ENCODE peak calls at places on chromosomes 12 and 14, in six cellular contexts. C is A673; X is naive thymus-derived CD8-positive, alpha-beta T cell; E is NCI-H146; F is iPS DF 19.7; R is NCI-H446. L is an unnamed sample.

GRCh38 chr12:118220697-118221096 is 84.8 kb downstream of the PEBP1 start:
- DNase-seq in X (no peak), E (no peak), C (peak), F (no peak), R (no peak), L (no peak)

GRCh38 chr12:46546634-46547273 is 174.2 kb upstream of the SLC38A2 start:
- DNase-seq in C (peak), F (no peak), X (no peak), R (no peak), E (no peak), L (no peak)

GRCh38 chr14:68687746-68688145 is 105.1 kb downstream of the ZFP36L1 start:
- DNase-seq in X (no peak), F (no peak), C (no peak), E (no peak), R (no peak), L (no peak)

GRCh38 chr14:29320261-29320660 is 553.7 kb downstream of the FOXG1 start:
- DNase-seq in E (no peak), C (peak), R (no peak), F (no peak), X (no peak), L (no peak)

GRCh38 chr12:83042441-83043215 is 355.9 kb downstream of the TMTC2 start:
- DNase-seq in E (no peak), X (no peak), R (peak), C (peak), F (no peak), L (no peak)

GRCh38 chr14:45698462-45699134 is 445.6 kb upstream of the MIS18BP1 start:
- DNase-seq in F (no peak), E (peak), X (no peak), R (no peak), C (no peak), L (no peak)

GRCh38 chr12:131056626-131057025 is 102.9 kb downstream of the ADGRD1 start:
- DNase-seq in E (no peak), C (no peak), F (no peak), X (no peak), R (no peak), L (no peak)

GRCh38 chr12:59803735-59804134 is 207.9 kb downstream of the SLC16A7 start:
- DNase-seq in R (no peak), C (no peak), E (no peak), X (no peak), F (no peak), L (no peak)

GRCh38 chr12:114913871-114914801 is 230.2 kb upstream of the TBX3 start:
- DNase-seq in X (no peak), R (no peak), E (no peak), C (no peak), F (no peak), L (no peak)

L was measured in DMS 273 treated with DMSO at 0.1 percent for 48 hours.